ENCODE peak calls at places on chromosomes 13 and 19, in ten cellular contexts. A is D721Med, H is cardiac muscle cell, K is breast epithelium, S is B cell, J is neural crest cell, M is A673, U is GM12865, G is IMR-90, Q is AG04449. D is an unnamed sample.

GRCh38 chr19:5680083-5680436 is 256 bp downstream of the MICOS13 start:
- DNase-seq in A (no peak), J (no peak), M (no peak), Q (no peak), S (no peak), K (peak), G (peak), U (no peak), H (peak), D (no peak)

GRCh38 chr19:3192684-3193083 is 7.0 kb downstream of the NCLN start:
- DNase-seq in Q (no peak), H (no peak), K (no peak), A (no peak), S (no peak), G (no peak), U (no peak), M (no peak), J (no peak), D (no peak)

GRCh38 chr13:43936630-43937029 is 56.9 kb downstream of the LACC1 start:
- DNase-seq in H (no peak), M (no peak), U (no peak), G (no peak), K (no peak), Q (no peak), J (no peak), A (no peak), S (no peak), D (no peak)

GRCh38 chr19:4971424-4971793 is 2.5 kb downstream of the KDM4B start:
- DNase-seq in M (peak), U (no peak), H (no peak), Q (no peak), A (peak), J (no peak), S (no peak), G (no peak), K (peak), D (no peak)

GRCh38 chr13:112545866-112546265 is 42.1 kb downstream of the TUBGCP3 start:
- DNase-seq in U (no peak), G (peak), Q (peak), H (no peak), S (no peak), K (no peak), J (no peak), A (no peak), M (no peak), D (peak)

GRCh38 chr19:6424190-6424938 is at the start of gene KHSRP:
- DNase-seq in M (peak), A (peak), K (no peak), G (no peak), J (no peak), Q (no peak), U (peak), H (peak), S (no peak), D (no peak)

GRCh38 chr13:77460195-77460594 is 75.3 kb upstream of the SCEL start:
- DNase-seq in G (no peak), U (peak), M (no peak), Q (no peak), H (no peak), S (peak), J (no peak), A (no peak), K (no peak), D (no peak)

GRCh38 chr13:40388617-40389016 is 277.8 kb downstream of the FOXO1 start:
- DNase-seq in Q (no peak), M (no peak), S (peak), G (peak), H (no peak), K (peak), A (no peak), J (no peak), U (peak), D (no peak)

GRCh38 chr19:1871140-1871597 is 7.8 kb upstream of the KLF16 start:
- DNase-seq in K (no peak), H (no peak), M (no peak), U (no peak), G (no peak), S (no peak), J (no peak), Q (no peak), A (no peak), D (no peak)

GRCh38 chr19:7500811-7501450 is 12.1 kb upstream of the PEX11G start:
- DNase-seq in Q (no peak), K (no peak), J (peak), G (peak), H (peak), U (peak), A (peak), M (peak), S (no peak), D (no peak)

GRCh38 chr13:42333613-42334328 is 61.8 kb downstream of the AKAP11 start:
- DNase-seq in Q (no peak), M (peak), J (no peak), A (no peak), H (peak), G (peak), U (peak), S (no peak), K (no peak), D (no peak)

GRCh38 chr13:112391747-112392146 is 15.6 kb downstream of the SPACA7 start:
- DNase-seq in H (no peak), K (no peak), J (no peak), G (no peak), S (no peak), M (no peak), A (no peak), U (no peak), Q (no peak), D (no peak)

GRCh38 chr13:110187501-110188161 is 119.3 kb downstream of the COL4A1 start:
- DNase-seq in S (no peak), M (peak), U (no peak), K (no peak), Q (peak), A (no peak), H (peak), J (no peak), G (peak), D (no peak)

GRCh38 chr19:47762615-47763308 is 15.7 kb upstream of the SELENOW start:
- DNase-seq in U (no peak), A (no peak), H (no peak), S (no peak), G (no peak), Q (no peak), J (no peak), M (no peak), K (no peak), D (no peak)

GRCh38 chr19:23817519-23817918 is 58.8 kb upstream of the ZNF681 start:
- DNase-seq in M (peak), U (peak), K (no peak), J (no peak), H (peak), Q (no peak), A (peak), G (peak), S (no peak), D (no peak)

GRCh38 chr13:80881495-80882482 is 540.9 kb upstream of the SPRY2 start:
- DNase-seq in Q (no peak), U (no peak), M (no peak), A (no peak), J (no peak), S (no peak), H (no peak), G (no peak), K (no peak), D (no peak)

GRCh38 chr19:8265872-8266271 is 42.3 kb downstream of the CD320 start:
- DNase-seq in S (no peak), J (no peak), H (no peak), U (no peak), M (no peak), G (no peak), A (no peak), K (no peak), Q (no peak), D (no peak)

GRCh38 chr19:3471954-3472655 is 8.2 kb downstream of the SMIM24 start:
- DNase-seq in Q (no peak), S (no peak), G (no peak), J (peak), U (peak), A (no peak), M (peak), H (peak), K (no peak), D (no peak)

GRCh38 chr13:113115363-113116205 is 7.0 kb upstream of the F10 start:
- DNase-seq in J (no peak), H (no peak), S (no peak), A (no peak), U (no peak), G (no peak), M (no peak), K (no peak), Q (no peak), D (no peak)

GRCh38 chr13:99796175-99796819 is 175.3 kb downstream of the ZIC5 start:
- DNase-seq in G (peak), A (no peak), J (peak), K (no peak), M (peak), U (peak), S (no peak), H (peak), Q (no peak), D (no peak)

GRCh38 chr19:1690570-1691307 is 38.3 kb upstream of the TCF3 start:
- DNase-seq in G (no peak), K (no peak), J (peak), U (peak), A (no peak), S (peak), Q (no peak), H (peak), M (peak), D (no peak)

GRCh38 chr13:97757807-97758206 is 195.7 kb upstream of the IPO5 start:
- DNase-seq in G (no peak), J (no peak), K (no peak), U (no peak), Q (no peak), M (peak), A (no peak), H (no peak), S (no peak), D (no peak)

GRCh38 chr19:35750167-35750566 is 1.8 kb downstream of the LIN37 start:
- DNase-seq in S (no peak), K (no peak), H (no peak), A (no peak), J (no peak), U (no peak), G (no peak), Q (no peak), M (no peak), D (no peak)

GRCh38 chr13:80339578-80339840 is 1.4 kb downstream of the SPRY2 start:
- DNase-seq in J (no peak), U (no peak), M (peak), G (no peak), K (no peak), H (no peak), A (no peak), S (no peak), Q (no peak), D (no peak)

GRCh38 chr13:103282571-103283450 is 216.6 kb upstream of the SLC10A2 start:
- DNase-seq in J (no peak), U (no peak), G (peak), H (peak), K (no peak), S (no peak), Q (no peak), M (no peak), A (no peak), D (no peak)

GRCh38 chr13:62185631-62186256 is 770.1 kb upstream of the PCDH20 start:
- DNase-seq in H (no peak), K (no peak), Q (no peak), M (no peak), G (no peak), J (no peak), A (no peak), S (no peak), U (no peak), D (no peak)

DNA sequence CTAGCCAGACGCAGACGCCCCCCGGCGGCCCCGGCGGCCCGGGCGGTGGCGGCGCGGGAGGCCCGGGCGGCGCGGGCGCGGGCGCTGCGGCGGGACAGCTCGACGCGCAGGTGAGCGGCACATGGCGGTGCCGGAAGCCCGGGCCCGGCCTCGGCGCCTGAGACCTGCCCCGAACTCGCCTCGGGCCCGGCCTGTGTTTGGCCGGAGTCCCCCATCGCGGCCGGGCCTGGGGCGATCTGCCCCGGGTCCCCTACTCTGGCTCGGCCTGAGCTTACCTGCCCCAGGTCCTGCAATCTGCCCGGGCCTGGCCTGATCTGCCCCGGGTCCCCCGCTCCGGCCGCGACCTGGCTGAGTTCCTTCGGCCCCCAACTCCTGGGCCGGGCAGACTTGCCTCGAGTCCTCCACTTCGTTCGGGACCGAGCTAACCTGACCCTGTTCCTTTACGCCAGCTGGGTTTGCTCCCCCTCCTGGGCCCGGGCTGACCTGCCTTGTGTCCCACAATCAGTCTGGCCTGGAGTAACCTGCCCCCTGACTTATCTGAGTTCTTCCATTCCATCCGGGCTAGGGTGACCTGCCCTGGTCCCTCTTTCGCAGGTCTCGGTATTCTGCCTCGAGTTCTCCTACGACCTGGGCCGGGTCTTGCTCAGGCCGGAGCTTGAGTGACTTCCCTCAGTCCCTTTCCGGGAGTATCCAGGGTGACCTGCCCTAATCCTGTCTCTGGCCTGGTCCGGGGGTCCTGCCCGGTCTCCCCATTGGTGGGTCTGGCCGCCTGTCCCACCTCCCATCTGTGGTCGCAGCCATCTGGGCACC is 777 bp downstream of the UPF1 start:
- DNase-seq in U (peak), H (peak), M (no peak), S (peak), Q (no peak), J (no peak), A (peak), K (no peak), G (no peak), D (no peak)
- TF ChIP-seq CTCF in U (peak), H (peak), M (no peak), S (no peak), Q (peak), J (no peak), A (no peak), K (no peak), G (peak), D (peak)

DNA sequence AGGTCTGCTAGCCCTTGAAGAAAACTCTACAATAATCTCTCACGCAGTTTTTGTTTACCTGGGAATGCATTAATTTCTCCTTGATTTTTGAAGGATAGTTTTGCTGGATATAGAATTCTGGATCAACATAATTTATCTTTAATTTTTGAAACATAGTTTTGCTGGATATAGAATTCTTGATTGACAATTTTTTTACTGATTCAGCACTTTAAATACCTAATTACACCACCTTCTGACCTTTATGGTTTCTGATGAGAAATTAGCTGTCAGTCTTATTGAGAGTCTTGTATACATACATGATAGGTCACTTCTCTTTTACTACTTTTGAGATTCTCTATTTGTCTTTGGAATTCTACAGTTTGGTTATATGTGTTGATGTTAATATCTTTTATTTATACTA is 741.6 kb downstream of the FGF9 start:
- DNase-seq in S (no peak), A (no peak), J (no peak), G (no peak), K (no peak), H (no peak), M (no peak), Q (no peak), U (no peak), D (no peak)
- TF ChIP-seq CTCF in S (no peak), A (no peak), J (no peak), G (no peak), K (no peak), H (no peak), M (no peak), Q (no peak), U (no peak), D (no peak)

DNA sequence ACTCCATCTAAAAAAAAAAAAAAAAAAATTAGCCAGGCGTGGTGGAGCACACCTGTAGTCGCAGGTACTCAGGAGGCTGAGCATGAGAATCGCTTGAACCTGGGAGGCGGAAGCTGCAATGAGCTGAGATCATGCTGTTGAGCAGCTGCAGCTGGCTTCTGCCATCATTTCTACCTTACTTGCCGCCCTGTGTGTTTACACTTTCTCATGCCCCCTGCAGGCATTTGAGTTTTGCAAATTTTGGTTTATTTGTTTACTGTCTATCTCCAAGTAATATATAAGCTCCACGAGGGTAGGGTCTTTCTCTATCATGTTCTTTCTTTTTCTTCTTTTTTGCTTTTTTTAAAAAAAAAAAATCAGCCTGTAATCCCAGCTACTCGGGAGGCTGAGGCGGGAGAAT is 18.0 kb downstream of the CACNG6 start:
- DNase-seq in A (no peak), Q (no peak), H (no peak), M (no peak), U (no peak), K (no peak), G (no peak), J (no peak), S (no peak), D (no peak)
- TF ChIP-seq CTCF in A (no peak), Q (no peak), H (no peak), M (no peak), U (no peak), K (no peak), G (no peak), J (no peak), S (no peak), D (no peak)

GRCh38 chr13:27958928-27959539 is 10.1 kb downstream of the CDX2 start:
- DNase-seq in H (no peak), S (no peak), K (peak), A (no peak), J (no peak), M (no peak), G (no peak), Q (no peak), U (no peak), D (no peak)

GRCh38 chr13:27959976-27960361 is 9.1 kb downstream of the CDX2 start:
- DNase-seq in S (no peak), A (no peak), U (no peak), M (no peak), K (no peak), G (no peak), J (no peak), H (no peak), Q (no peak), D (no peak)

GRCh38 chr13:27961227-27962085 is 7.7 kb downstream of the CDX2 start:
- DNase-seq in Q (no peak), K (no peak), S (no peak), H (no peak), U (no peak), A (no peak), M (no peak), J (no peak), G (no peak), D (no peak)

GRCh38 chr13:27962128-27962841 is 6.8 kb downstream of the CDX2 start:
- DNase-seq in H (no peak), K (no peak), U (no peak), Q (no peak), A (no peak), M (no peak), J (no peak), S (no peak), G (no peak), D (no peak)

GRCh38 chr13:27960362-27961226 is 8.5 kb downstream of the CDX2 start:
- DNase-seq in A (peak), K (peak), G (no peak), S (no peak), U (peak), Q (no peak), H (peak), M (peak), J (peak), D (no peak)
- TF ChIP-seq CTCF in A (peak), K (no peak), G (peak), S (no peak), U (peak), Q (peak), H (peak), M (peak), J (peak), D (peak)

GRCh38 chr13:85879014-85879413 is 79.8 kb upstream of the SLITRK6 start:
- DNase-seq in K (no peak), M (no peak), H (no peak), U (no peak), G (no peak), J (no peak), A (no peak), S (no peak), Q (no peak), D (no peak)
- TF ChIP-seq CTCF in K (no peak), M (peak), H (no peak), U (no peak), G (no peak), J (no peak), A (no peak), S (no peak), Q (no peak), D (no peak)

GRCh38 chr13:48303331-48304131 is at the start of gene RB1:
- DNase-seq in Q (no peak), K (peak), G (peak), S (peak), H (peak), U (peak), J (peak), A (peak), M (peak), D (peak)
- TF ChIP-seq CTCF in Q (no peak), K (no peak), G (no peak), S (no peak), H (no peak), U (no peak), J (no peak), A (no peak), M (no peak), D (no peak)

DNA sequence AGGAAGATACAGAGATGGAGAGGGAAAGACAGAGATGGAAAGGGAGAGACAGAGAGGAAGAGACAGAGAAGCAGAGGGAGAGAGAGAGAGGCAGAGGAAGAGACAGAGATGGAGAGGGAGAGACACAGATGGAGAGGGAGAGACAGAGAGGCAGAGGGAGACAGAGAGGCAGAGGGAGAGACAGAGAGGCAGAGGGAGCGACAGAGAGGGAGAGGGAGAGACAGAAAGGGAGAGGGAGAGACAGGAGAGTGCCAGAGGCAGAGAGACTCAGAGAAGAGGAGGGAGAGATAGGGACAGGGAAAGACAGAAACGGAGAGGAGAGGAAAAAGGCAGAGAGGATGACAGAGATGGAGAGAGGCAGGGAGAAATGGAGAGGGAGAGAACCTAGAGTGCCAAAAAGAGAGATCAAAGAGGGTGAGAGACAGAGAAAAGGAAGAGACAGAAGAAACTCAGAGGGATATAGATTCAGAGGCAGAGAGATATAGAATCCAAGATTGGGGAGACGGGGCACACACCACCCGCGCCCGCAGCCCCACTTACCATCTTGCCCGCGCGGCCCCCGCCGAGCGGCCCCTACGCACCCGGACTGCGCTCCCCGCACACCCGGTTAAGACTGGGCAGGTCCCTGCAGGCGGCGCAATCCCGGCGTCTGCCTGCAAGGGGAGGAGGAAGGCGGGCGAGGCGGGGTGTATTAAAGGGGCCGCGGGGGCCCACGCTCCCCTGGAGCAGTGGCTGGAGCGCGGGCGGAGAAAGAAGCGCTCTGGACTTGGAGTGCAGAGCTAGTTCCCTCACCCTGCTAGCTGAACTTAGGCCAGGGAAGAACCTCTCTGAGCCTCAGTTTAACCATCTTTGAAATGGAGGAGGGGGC is 10.7 kb downstream of the TM6SF2 start:
- DNase-seq in G (no peak), A (no peak), Q (no peak), H (no peak), K (no peak), U (no peak), J (no peak), S (peak), M (no peak), D (no peak)
- TF ChIP-seq CTCF in G (no peak), A (no peak), Q (no peak), H (no peak), K (no peak), U (no peak), J (peak), S (no peak), M (no peak), D (no peak)

GRCh38 chr13:45472171-45472705 is 7.5 kb downstream of the COG3 start:
- DNase-seq in A (no peak), J (no peak), H (no peak), M (no peak), Q (no peak), U (no peak), S (no peak), K (no peak), G (peak), D (no peak)

GRCh38 chr13:45468676-45469075 is 3.9 kb downstream of the COG3 start:
- DNase-seq in K (no peak), A (no peak), G (no peak), U (peak), J (no peak), H (no peak), S (no peak), Q (no peak), M (no peak), D (no peak)

GRCh38 chr13:45474584-45475454 is 10.1 kb downstream of the COG3 start:
- DNase-seq in H (no peak), A (no peak), J (no peak), G (no peak), M (no peak), U (no peak), K (no peak), Q (no peak), S (no peak), D (no peak)

GRCh38 chr13:45473627-45474026 is 8.9 kb downstream of the COG3 start:
- DNase-seq in K (no peak), H (peak), J (no peak), G (no peak), A (no peak), U (peak), Q (no peak), M (peak), S (no peak), D (no peak)
- TF ChIP-seq CTCF in K (no peak), H (no peak), J (peak), G (peak), A (peak), U (peak), Q (no peak), M (peak), S (no peak), D (no peak)